ENCODE peak calls at places on chromosome 15, in ten cellular contexts. X, L, T, R, D, I, F, S, B and W are unnamed samples.

GRCh38 chr15:76099388-76099787 is 39.6 kb downstream of the TMEM266 start:
- DNase-seq in X (no peak), L (no peak), T (no peak), R (no peak), D (no peak), I (no peak), F (no peak), S (no peak), B (no peak), W (no peak)

GRCh38 chr15:40928975-40929729 is at the start of gene DLL4:
- DNase-seq in X (peak), L (peak), T (peak), R (no peak), D (no peak), I (no peak), F (peak), S (no peak), B (peak), W (no peak)

GRCh38 chr15:22873204-22873701 is 34.8 kb downstream of the NIPA2 start:
- DNase-seq in X (no peak), L (no peak), T (no peak), R (peak), D (no peak), I (no peak), F (peak), S (no peak), B (no peak), W (no peak)

GRCh38 chr15:37099321-37100108 is 834 bp downstream of the MEIS2 start:
- DNase-seq in X (no peak), L (no peak), T (no peak), R (no peak), D (no peak), I (no peak), F (peak), S (no peak), B (no peak), W (no peak)

GRCh38 chr15:71279757-71280141 is 164.5 kb downstream of the THSD4 start:
- DNase-seq in X (no peak), L (no peak), T (peak), R (no peak), D (no peak), I (no peak), F (no peak), S (no peak), B (no peak), W (no peak)

GRCh38 chr15:96699871-96700401 is 369.4 kb downstream of the NR2F2 start:
- DNase-seq in X (no peak), L (no peak), T (no peak), R (peak), D (no peak), I (no peak), F (no peak), S (no peak), B (no peak), W (no peak)

GRCh38 chr15:31252386-31252785 is 74.2 kb upstream of the KLF13 start:
- DNase-seq in X (no peak), L (no peak), T (no peak), R (no peak), D (no peak), I (no peak), F (peak), S (no peak), B (no peak), W (no peak)

GRCh38 chr15:74869726-74870407 is 3.3 kb downstream of the SCAMP2 start:
- DNase-seq in X (peak), L (no peak), T (no peak), R (no peak), D (no peak), I (no peak), F (no peak), S (no peak), B (no peak), W (peak)

GRCh38 chr15:38622317-38622716 is 57.7 kb upstream of the RASGRP1 start:
- DNase-seq in X (no peak), L (no peak), T (no peak), R (no peak), D (no peak), I (no peak), F (no peak), S (no peak), B (no peak), W (no peak)

GRCh38 chr15:83582386-83582785 is 71.5 kb upstream of the ADAMTSL3 start:
- DNase-seq in X (no peak), L (no peak), T (peak), R (no peak), D (no peak), I (no peak), F (no peak), S (no peak), B (no peak), W (no peak)

GRCh38 chr15:67806539-67806935 is 18.8 kb upstream of the SKOR1 start:
- DNase-seq in X (no peak), L (no peak), T (no peak), R (no peak), D (no peak), I (no peak), F (no peak), S (no peak), B (no peak), W (no peak)

GRCh38 chr15:80179025-80179759 is 26.4 kb downstream of the FAH start:
- DNase-seq in X (no peak), L (no peak), T (peak), R (no peak), D (no peak), I (no peak), F (peak), S (no peak), B (no peak), W (no peak)

GRCh38 chr15:24659622-24660021 is 16.0 kb upstream of the NPAP1 start:
- DNase-seq in X (no peak), L (no peak), T (no peak), R (no peak), D (no peak), I (no peak), F (no peak), S (no peak), B (no peak), W (peak)

GRCh38 chr15:68812596-68813548 is 7.8 kb downstream of the ANP32A start:
- DNase-seq in X (no peak), L (no peak), T (no peak), R (no peak), D (no peak), I (no peak), F (peak), S (no peak), B (no peak), W (no peak)

GRCh38 chr15:40092416-40093223 is 16.1 kb downstream of the BMF start:
- DNase-seq in X (no peak), L (no peak), T (no peak), R (no peak), D (no peak), I (no peak), F (peak), S (no peak), B (no peak), W (no peak)

GRCh38 chr15:78216276-78217229 is 17.8 kb downstream of the ACSBG1 start:
- DNase-seq in X (no peak), L (no peak), T (peak), R (no peak), D (no peak), I (no peak), F (no peak), S (no peak), B (no peak), W (no peak)

GRCh38 chr15:94670436-94671034 is 439.2 kb downstream of the MCTP2 start:
- DNase-seq in X (no peak), L (no peak), T (peak), R (no peak), D (no peak), I (no peak), F (peak), S (no peak), B (no peak), W (no peak)

GRCh38 chr15:47820780-47821319 is 103.5 kb downstream of the SEMA6D start:
- DNase-seq in X (no peak), L (no peak), T (peak), R (no peak), D (no peak), I (no peak), F (peak), S (no peak), B (no peak), W (no peak)

GRCh38 chr15:67023517-67024321 is 41.7 kb upstream of the SMAD3 start:
- DNase-seq in X (no peak), L (no peak), T (no peak), R (no peak), D (no peak), I (no peak), F (no peak), S (no peak), B (no peak), W (no peak)

GRCh38 chr15:65054333-65055200 is 9.4 kb downstream of the SLC51B start:
- DNase-seq in X (peak), L (peak), T (peak), R (no peak), D (peak), I (no peak), F (peak), S (no peak), B (peak), W (peak)

GRCh38 chr15:52331490-52332240 is 36.1 kb upstream of the MYO5C start:
- DNase-seq in X (peak), L (peak), T (peak), R (no peak), D (peak), I (peak), F (peak), S (peak), B (no peak), W (peak)

GRCh38 chr15:51161491-51162260 is 67.0 kb upstream of the TNFAIP8L3 start:
- DNase-seq in X (no peak), L (no peak), T (no peak), R (no peak), D (no peak), I (no peak), F (peak), S (no peak), B (no peak), W (no peak)

GRCh38 chr15:94346272-94346671 is 114.9 kb downstream of the MCTP2 start:
- DNase-seq in X (no peak), L (no peak), T (no peak), R (no peak), D (no peak), I (no peak), F (no peak), S (no peak), B (no peak), W (no peak)

GRCh38 chr15:71687902-71688508 is 122.3 kb upstream of the NR2E3 start:
- DNase-seq in X (no peak), L (no peak), T (no peak), R (no peak), D (no peak), I (no peak), F (peak), S (no peak), B (no peak), W (no peak)

GRCh38 chr15:64622410-64623260 is 152.8 kb downstream of the RBPMS2 start:
- DNase-seq in X (peak), L (peak), T (no peak), R (no peak), D (no peak), I (peak), F (no peak), S (peak), B (no peak), W (peak)

GRCh38 chr15:92683511-92683834 is 27.9 kb upstream of the FAM174B start:
- DNase-seq in X (no peak), L (no peak), T (no peak), R (no peak), D (no peak), I (no peak), F (peak), S (no peak), B (peak), W (no peak)

GRCh38 chr15:60591491-60592385 is 112.8 kb upstream of the ICE2 start:
- DNase-seq in X (peak), L (peak), T (peak), R (no peak), D (no peak), I (no peak), F (no peak), S (no peak), B (peak), W (peak)